ENCODE peak calls at places on chromosomes 6 and 20, in five cellular contexts. Y is cardiac fibroblast; O is IMR-90; F is stimulated activated CD8-positive, alpha-beta memory T cell treated with anti-CD3 and anti-CD28 coated beads, Interleukin-2, amount 100 ng/mL, for 1 hour; L is midbrain. J is an unnamed sample.

GRCh38 chr20:63397155-63397843 is 36.1 kb upstream of the CHRNA4 start:
- DNase-seq in Y (no peak), O (no peak), F (no peak), L (no peak), J (no peak)

GRCh38 chr6:5705256-5705655 is 301.5 kb downstream of the NRN1 start:
- DNase-seq in Y (no peak), O (no peak), F (no peak), L (no peak), J (no peak)

GRCh38 chr6:68326762-68327161 is 308.3 kb upstream of the ADGRB3 start:
- DNase-seq in Y (no peak), O (no peak), F (no peak), L (no peak), J (no peak)

GRCh38 chr6:170420264-170420663 is 113.7 kb downstream of the FAM120B start:
- DNase-seq in Y (no peak), O (no peak), F (no peak), L (no peak), J (no peak)

GRCh38 chr6:121539537-121539936 is 104.1 kb downstream of the GJA1 start:
- DNase-seq in Y (no peak), O (no peak), F (no peak), L (no peak), J (no peak)

GRCh38 chr6:3195695-3196497 is 31.6 kb downstream of the TUBB2B start:
- DNase-seq in Y (no peak), O (no peak), F (no peak), L (peak), J (no peak)

GRCh38 chr6:99288668-99289067 is 60.8 kb downstream of the FAXC start:
- DNase-seq in Y (no peak), O (no peak), F (no peak), L (no peak), J (no peak)

GRCh38 chr20:51529758-51530157 is 12.8 kb downstream of the NFATC2 start:
- DNase-seq in Y (no peak), O (peak), F (peak), L (no peak), J (no peak)

GRCh38 chr6:170132561-170132991 is 158.3 kb downstream of the DLL1 start:
- DNase-seq in Y (no peak), O (no peak), F (no peak), L (no peak), J (no peak)

GRCh38 chr6:8562133-8562532 is 126.8 kb upstream of the SLC35B3 start:
- DNase-seq in Y (no peak), O (no peak), F (no peak), L (no peak), J (no peak)

GRCh38 chr6:138107752-138108592 is 753 bp upstream of the PERP start:
- DNase-seq in Y (no peak), O (no peak), F (no peak), L (no peak), J (no peak)

GRCh38 chr6:27748662-27749061 is 163.5 kb downstream of the OR2B2 start:
- DNase-seq in Y (no peak), O (no peak), F (no peak), L (no peak), J (no peak)

GRCh38 chr6:159777240-159777904 is 12.0 kb downstream of the TCP1 start:
- DNase-seq in Y (no peak), O (no peak), F (no peak), L (no peak), J (no peak)

GRCh38 chr20:46592580-46593362 is 42.3 kb upstream of the OCSTAMP start:
- DNase-seq in Y (no peak), O (no peak), F (no peak), L (no peak), J (no peak)

GRCh38 chr20:6504826-6505225 is 262.7 kb upstream of the BMP2 start:
- DNase-seq in Y (no peak), O (peak), F (no peak), L (no peak), J (no peak)

GRCh38 chr20:38152175-38153010 is 12.7 kb downstream of the TGM2 start:
- DNase-seq in Y (peak), O (peak), F (no peak), L (no peak), J (peak)

GRCh38 chr6:36426622-36427021 is 16.0 kb downstream of the PXT1 start:
- DNase-seq in Y (no peak), O (no peak), F (no peak), L (no peak), J (no peak)

GRCh38 chr20:32606107-32606506 is 21.0 kb upstream of the NOL4L start:
- DNase-seq in Y (no peak), O (no peak), F (no peak), L (no peak), J (no peak)

GRCh38 chr6:88629838-88630462 is 333.5 kb downstream of the RNGTT start:
- DNase-seq in Y (no peak), O (no peak), F (no peak), L (no peak), J (peak)

GRCh38 chr6:134774244-134774643 is 175.7 kb downstream of the ALDH8A1 start:
- DNase-seq in Y (peak), O (peak), F (no peak), L (no peak), J (peak)

GRCh38 chr6:105326216-105326615 is 76.7 kb downstream of the PREP start:
- DNase-seq in Y (peak), O (peak), F (no peak), L (no peak), J (peak)

GRCh38 chr6:62623851-62624532 is 338.0 kb upstream of the KHDRBS2 start:
- DNase-seq in Y (no peak), O (no peak), F (no peak), L (no peak), J (no peak)

GRCh38 chr6:137823826-137824501 is 43.1 kb upstream of the TNFAIP3 start:
- DNase-seq in Y (peak), O (peak), F (peak), L (no peak), J (no peak)

GRCh38 chr20:25081065-25081729 is 744 bp downstream of the VSX1 start:
- DNase-seq in Y (no peak), O (no peak), F (no peak), L (no peak), J (no peak)

GRCh38 chr6:17907467-17908229 is 79.8 kb downstream of the KIF13A start:
- DNase-seq in Y (peak), O (peak), F (no peak), L (no peak), J (peak)

GRCh38 chr6:159151266-159151855 is 17.8 kb upstream of the FNDC1 start:
- DNase-seq in Y (peak), O (peak), F (no peak), L (peak), J (peak)

GRCh38 chr6:13357551-13358075 is 29.3 kb upstream of the TBC1D7 start:
- DNase-seq in Y (peak), O (peak), F (no peak), L (peak), J (peak)

GRCh38 chr6:125944896-125945295 is 11.7 kb upstream of the HINT3 start:
- DNase-seq in Y (no peak), O (no peak), F (no peak), L (no peak), J (no peak)

GRCh38 chr20:30485331-30486102 is 771.9 kb upstream of the DEFB115 start:
- DNase-seq in Y (no peak), O (no peak), F (no peak), L (no peak), J (no peak)

GRCh38 chr6:18277181-18278006 is 13.1 kb upstream of the DEK start:
- DNase-seq in Y (no peak), O (no peak), F (no peak), L (no peak), J (no peak)

GRCh38 chr6:116309657-116310056 is 29.9 kb upstream of the TSPYL1 start:
- DNase-seq in Y (no peak), O (no peak), F (no peak), L (no peak), J (no peak)